ENCODE peak calls at places on chromosomes 5 and 9, in six cellular contexts. I is spleen, V is osteoblast, E is aorta, Z is Caco-2, K is left ventricle myocardium inferior. D is an unnamed sample.
A peak's percentile ranks its signal among the peaks of the same experiment; 100 is the strongest.

GRCh38 chr5:178074266-178074952 is 38.9 kb upstream of the N4BP3 start:
- DNase-seq in K (no peak), V (no peak), E (no peak), I (no peak), Z (peak; percentile 22), D (no peak)

GRCh38 chr9:37641331-37641730 is 9.4 kb upstream of the FRMPD1 start:
- DNase-seq in K (no peak), V (no peak), I (no peak), E (no peak), Z (no peak), D (no peak)

GRCh38 chr9:108787664-108788048 is 68.1 kb downstream of the ACTL7B start:
- DNase-seq in E (no peak), I (no peak), V (no peak), K (no peak), Z (no peak), D (no peak)

GRCh38 chr9:133714606-133715294 is 23.4 kb downstream of the SARDH start:
- DNase-seq in K (peak; percentile 78), E (peak; percentile 71), I (no peak), Z (no peak), V (peak; percentile 88), D (peak; percentile 45)

GRCh38 chr5:55356896-55357295 is 49.1 kb downstream of the MTREX start:
- DNase-seq in E (no peak), V (no peak), Z (no peak), K (no peak), I (no peak), D (no peak)

GRCh38 chr5:88646866-88647265 is 236.1 kb downstream of the MEF2C start:
- DNase-seq in E (no peak), Z (no peak), V (no peak), K (no peak), I (no peak), D (no peak)

GRCh38 chr9:5633243-5633642 is 4.3 kb downstream of the RIC1 start:
- DNase-seq in V (no peak), I (no peak), K (no peak), Z (peak; percentile 24), E (no peak), D (no peak)

GRCh38 chr9:12648921-12649320 is 44.3 kb upstream of the TYRP1 start:
- DNase-seq in I (no peak), Z (no peak), K (no peak), V (no peak), E (no peak), D (no peak)

GRCh38 chr5:103224118-103224893 is 34.3 kb upstream of the MACIR start:
- DNase-seq in Z (peak; percentile 67), K (no peak), V (peak; percentile 72), E (no peak), I (no peak), D (no peak)

GRCh38 chr9:128383791-128384190 is 12.6 kb downstream of the URM1 start:
- DNase-seq in K (no peak), I (no peak), V (peak; percentile 22), Z (no peak), E (no peak), D (no peak)

GRCh38 chr5:71932131-71932635 is 175.1 kb upstream of the MAP1B start:
- DNase-seq in V (no peak), K (no peak), Z (no peak), I (no peak), E (no peak), D (no peak)

GRCh38 chr5:128105203-128105602 is 21.6 kb downstream of the SLC12A2 start:
- DNase-seq in E (no peak), K (no peak), V (no peak), I (no peak), Z (no peak), D (no peak)

GRCh38 chr9:101601904-101602765 is 7.4 kb upstream of the PPP3R2 start:
- DNase-seq in V (no peak), I (no peak), E (no peak), K (no peak), Z (peak; percentile 44), D (no peak)

GRCh38 chr5:142324377-142324870 is 397 bp downstream of the SPRY4 start:
- DNase-seq in Z (no peak), E (peak; percentile 83), K (peak; percentile 22), V (peak; percentile 84), I (no peak), D (peak; percentile 61)

GRCh38 chr5:116502616-116503015 is 72.0 kb downstream of the SEMA6A start:
- DNase-seq in E (no peak), V (no peak), I (no peak), Z (no peak), K (no peak), D (no peak)

GRCh38 chr5:59810041-59810440 is 83.5 kb downstream of the PDE4D start:
- DNase-seq in E (peak; percentile 92), K (peak; percentile 68), Z (peak; percentile 60), I (peak; percentile 86), V (peak; percentile 82), D (peak; percentile 78)

GRCh38 chr9:131791532-131792254 is 51.8 kb upstream of the RAPGEF1 start:
- DNase-seq in E (no peak), I (no peak), V (no peak), Z (no peak), K (no peak), D (no peak)

GRCh38 chr9:83166369-83166768 is 103.4 kb upstream of the RASEF start:
- DNase-seq in I (no peak), Z (peak; percentile 2), V (no peak), E (no peak), K (no peak), D (peak; percentile 75)

GRCh38 chr5:59698774-59699173 is 194.8 kb downstream of the PDE4D start:
- DNase-seq in E (no peak), K (no peak), I (no peak), V (no peak), Z (no peak), D (no peak)

GRCh38 chr5:173693670-173694069 is 77.2 kb upstream of the BOD1 start:
- DNase-seq in I (no peak), Z (no peak), E (no peak), V (no peak), K (no peak), D (no peak)

GRCh38 chr9:71767421-71768321 is 642 bp downstream of the CEMIP2 start:
- DNase-seq in V (peak; percentile 66), E (peak; percentile 79), K (peak; percentile 20), I (peak; percentile 88), Z (no peak), D (peak; percentile 55)

GRCh38 chr9:31519826-31520225 is 864.6 kb upstream of the ACO1 start:
- DNase-seq in V (no peak), I (no peak), Z (no peak), K (no peak), E (no peak), D (no peak)

GRCh38 chr9:131677445-131678180 is 62.3 kb downstream of the RAPGEF1 start:
- DNase-seq in V (peak; percentile 88), K (no peak), I (no peak), E (no peak), Z (no peak), D (no peak)

GRCh38 chr5:112594060-112594850 is 143.4 kb upstream of the APC start:
- DNase-seq in V (no peak), I (no peak), Z (no peak), E (no peak), K (no peak), D (no peak)

GRCh38 chr9:113515862-113516261 is 52.3 kb downstream of the RGS3 start:
- DNase-seq in I (peak; percentile 58), V (no peak), K (no peak), E (no peak), Z (no peak), D (no peak)

GRCh38 chr9:135020481-135021392 is 66.7 kb upstream of the OLFM1 start:
- DNase-seq in V (peak; percentile 78), I (no peak), E (peak; percentile 53), Z (no peak), K (no peak), D (no peak)

GRCh38 chr9:14051459-14051858 is 262.5 kb downstream of the NFIB start:
- DNase-seq in I (no peak), E (no peak), V (no peak), K (no peak), Z (no peak), D (no peak)

GRCh38 chr5:134252671-134253070 is 26.8 kb upstream of the PPP2CA start:
- DNase-seq in V (peak; percentile 79), E (no peak), Z (peak; percentile 18), I (no peak), K (no peak), D (no peak)

DNA sequence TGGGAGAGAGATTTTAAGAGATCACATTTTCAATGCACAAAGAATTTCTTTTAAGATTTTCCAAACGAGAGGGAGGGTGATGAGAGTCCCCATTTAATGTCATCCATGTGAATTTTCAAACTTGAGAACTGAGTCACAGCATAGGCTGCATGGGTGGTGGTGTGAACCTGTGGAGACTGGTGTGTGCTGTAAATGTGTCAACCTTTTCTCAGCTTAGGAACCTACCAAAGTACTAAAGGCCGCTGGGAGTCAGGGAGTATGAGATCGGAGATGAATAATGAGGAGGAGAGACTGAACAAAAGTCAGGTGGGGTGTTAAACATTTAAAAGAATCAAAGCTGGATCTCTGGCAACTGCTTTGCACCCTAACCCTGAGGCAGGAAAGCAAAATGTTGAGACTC is 7.5 kb downstream of the ALDH1A1 start:
- DNase-seq in E (no peak), K (no peak), I (no peak), V (no peak), Z (no peak), D (no peak)
- H3K4me1 ChIP-seq in E (peaks cover 5% of the 10 kb centered on the region), K (no peaks in the 10 kb centered on the region), I (no peaks in the 10 kb centered on the region), V (no peaks in the 10 kb centered on the region), Z (no peaks in the 10 kb centered on the region), D (peaks cover 41% of the 10 kb centered on the region)

GRCh38 chr5:126972062-126972895 is 58.1 kb downstream of the MARCHF3 start:
- DNase-seq in Z (no peak), I (no peak), K (no peak), E (no peak), V (no peak), D (no peak)
- H3K4me1 ChIP-seq in Z (no peaks in the 10 kb centered on the region), I (peaks cover 19% of the 10 kb centered on the region), K (peaks cover 52% of the 10 kb centered on the region), E (peaks cover 2% of the 10 kb centered on the region), V (peaks cover 19% of the 10 kb centered on the region), D (peaks cover 34% of the 10 kb centered on the region)

DNA sequence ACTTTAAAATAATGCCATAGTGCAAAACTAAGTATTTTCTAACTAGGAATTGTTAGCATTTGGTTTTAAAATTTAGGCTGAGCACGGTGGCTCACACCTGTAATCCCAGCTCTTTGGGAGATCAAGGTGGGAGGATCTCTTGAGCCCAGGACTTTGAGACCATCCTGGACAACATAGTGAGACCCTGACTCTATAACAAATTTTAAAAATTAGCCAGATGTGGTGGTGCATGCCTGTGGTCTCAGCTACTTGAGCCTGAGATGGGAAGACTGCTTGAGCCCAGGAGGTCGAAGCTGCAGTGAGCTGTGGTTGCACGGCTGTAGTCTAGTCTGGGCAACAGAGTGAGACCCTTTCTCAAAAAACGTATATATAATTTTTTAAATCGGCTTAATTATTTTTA is 4.9 kb downstream of the OTULIN start:
- DNase-seq in V (no peak), K (no peak), I (no peak), E (no peak), Z (no peak), D (no peak)
- H3K4me1 ChIP-seq in V (peaks cover 42% of the 10 kb centered on the region), K (peaks cover 96% of the 10 kb centered on the region), I (peaks cover 52% of the 10 kb centered on the region), E (no peaks in the 10 kb centered on the region), Z (peaks cover 33% of the 10 kb centered on the region), D (peaks cover 87% of the 10 kb centered on the region)

GRCh38 chr9:95065224-95065623 is 252.3 kb downstream of the FANCC start:
- DNase-seq in Z (no peak), V (no peak), E (peak; percentile 79), I (no peak), K (no peak), D (no peak)
- H3K4me1 ChIP-seq in Z (peaks cover 26% of the 10 kb centered on the region), V (peaks cover 43% of the 10 kb centered on the region), E (peaks cover 9% of the 10 kb centered on the region), I (peaks cover 3% of the 10 kb centered on the region), K (peaks cover 100% of the 10 kb centered on the region), D (peaks cover 72% of the 10 kb centered on the region)

GRCh38 chr5:119313876-119314605 is 41.8 kb upstream of the TNFAIP8 start:
- DNase-seq in Z (no peak), V (no peak), I (no peak), K (no peak), E (no peak), D (no peak)
- H3K4me1 ChIP-seq in Z (no peaks in the 10 kb centered on the region), V (peaks cover 8% of the 10 kb centered on the region), I (peaks cover 52% of the 10 kb centered on the region), K (no peaks in the 10 kb centered on the region), E (no peaks in the 10 kb centered on the region), D (peaks cover 16% of the 10 kb centered on the region)

GRCh38 chr5:17439956-17440355 is 58.1 kb upstream of the TAF11L2 start:
- DNase-seq in V (no peak), E (no peak), I (no peak), K (no peak), Z (no peak), D (no peak)
- H3K4me1 ChIP-seq in V (peaks cover 23% of the 10 kb centered on the region), E (no peaks in the 10 kb centered on the region), I (peaks cover 4% of the 10 kb centered on the region), K (no peaks in the 10 kb centered on the region), Z (no peaks in the 10 kb centered on the region), D (no peaks in the 10 kb centered on the region)

D was measured in lower lobe of right lung.